ENCODE peak calls at places on chromosomes 2 and 18, in seven cellular contexts. R is endothelial cell of umbilical vein, T is GM23338, C is Panc1, D is HCT116, E is upper lobe of left lung, H is HepG2. J is an unnamed sample. For H3K4me1, the result is how much of the 10 kb centered on the place peaks cover.

GRCh38 chr2:10926191-10926830 is 14.6 kb downstream of the KCNF1 start:
- DNase-seq in R (no peak), T (no peak), H (no peak), D (no peak), C (no peak), E (no peak), J (no peak)

GRCh38 chr2:133506962-133507361 is 61.3 kb downstream of the NCKAP5 start:
- DNase-seq in R (no peak), C (no peak), T (no peak), E (no peak), D (no peak), H (no peak), J (no peak)

GRCh38 chr18:13366977-13367892 is 148.7 kb downstream of the LDLRAD4 start:
- DNase-seq in H (no peak), T (no peak), E (peak), D (no peak), R (no peak), C (no peak), J (no peak)

GRCh38 chr18:61669320-61669719 is 223.5 kb downstream of the RNF152 start:
- DNase-seq in R (no peak), E (no peak), H (no peak), T (no peak), D (no peak), C (no peak), J (no peak)

GRCh38 chr2:208031608-208032019 is 6.3 kb upstream of the PLEKHM3 start:
- DNase-seq in C (no peak), H (peak), E (no peak), D (no peak), R (no peak), T (no peak), J (no peak)

GRCh38 chr2:20130821-20131645 is 79.6 kb upstream of the LAPTM4A start:
- DNase-seq in D (no peak), R (no peak), E (no peak), T (no peak), H (no peak), C (no peak), J (no peak)

GRCh38 chr18:79528296-79528695 is 132.6 kb downstream of the NFATC1 start:
- DNase-seq in D (no peak), E (no peak), H (no peak), T (no peak), C (no peak), R (no peak), J (no peak)

GRCh38 chr2:218985325-218986091 is 524 bp upstream of the FEV start:
- DNase-seq in D (no peak), T (peak), H (no peak), E (no peak), R (no peak), C (no peak), J (no peak)

GRCh38 chr2:120788349-120788700 is 52.7 kb downstream of the GLI2 start:
- DNase-seq in C (no peak), R (no peak), E (no peak), H (no peak), T (no peak), D (no peak), J (no peak)

GRCh38 chr2:228819701-228820100 is 451.4 kb downstream of the PID1 start:
- DNase-seq in T (no peak), E (no peak), D (no peak), C (no peak), R (no peak), H (no peak), J (no peak)

GRCh38 chr2:38423763-38424162 is 46.7 kb upstream of the ATL2 start:
- DNase-seq in E (no peak), D (no peak), T (no peak), R (no peak), C (no peak), H (no peak), J (no peak)

GRCh38 chr2:108776475-108776874 is 10.1 kb upstream of the CCDC138 start:
- DNase-seq in T (no peak), C (no peak), E (no peak), D (no peak), H (no peak), R (no peak), J (no peak)

GRCh38 chr2:211157856-211158463 is 601.6 kb downstream of the CPS1 start:
- DNase-seq in C (peak), E (no peak), T (peak), H (peak), R (peak), D (peak), J (peak)

GRCh38 chr2:69694894-69695849 is 46.8 kb upstream of the ANXA4 start:
- DNase-seq in D (no peak), C (peak), H (peak), E (no peak), T (no peak), R (no peak), J (no peak)

GRCh38 chr2:28567076-28567471 is 71.2 kb downstream of the PLB1 start:
- DNase-seq in C (no peak), E (peak), H (no peak), T (peak), D (no peak), R (no peak), J (no peak)

GRCh38 chr2:71784734-71785549 is 331.6 kb downstream of the DYSF start:
- DNase-seq in D (peak), T (no peak), E (no peak), H (peak), C (peak), R (no peak), J (no peak)

GRCh38 chr2:104664672-104665071 is 189.2 kb upstream of the POU3F3 start:
- DNase-seq in H (no peak), R (no peak), T (no peak), C (no peak), D (no peak), E (no peak), J (no peak)

GRCh38 chr18:40670991-40671390 is 1284.0 kb upstream of the PIK3C3 start:
- DNase-seq in E (no peak), R (no peak), D (no peak), H (no peak), C (no peak), T (no peak), J (no peak)

GRCh38 chr2:147709655-147710054 is 135.2 kb upstream of the ACVR2A start:
- DNase-seq in T (peak), H (no peak), C (no peak), D (no peak), E (no peak), R (no peak), J (no peak)

GRCh38 chr2:147713349-147713748 is 131.5 kb upstream of the ACVR2A start:
- DNase-seq in C (no peak), T (no peak), H (no peak), R (no peak), E (no peak), D (no peak), J (no peak)

GRCh38 chr2:147714582-147714981 is 130.2 kb upstream of the ACVR2A start:
- DNase-seq in T (no peak), E (no peak), C (no peak), H (no peak), D (no peak), R (no peak), J (no peak)

GRCh38 chr2:147711031-147711430 is 133.8 kb upstream of the ACVR2A start:
- DNase-seq in D (no peak), C (no peak), E (no peak), T (no peak), R (no peak), H (no peak), J (no peak)

DNA sequence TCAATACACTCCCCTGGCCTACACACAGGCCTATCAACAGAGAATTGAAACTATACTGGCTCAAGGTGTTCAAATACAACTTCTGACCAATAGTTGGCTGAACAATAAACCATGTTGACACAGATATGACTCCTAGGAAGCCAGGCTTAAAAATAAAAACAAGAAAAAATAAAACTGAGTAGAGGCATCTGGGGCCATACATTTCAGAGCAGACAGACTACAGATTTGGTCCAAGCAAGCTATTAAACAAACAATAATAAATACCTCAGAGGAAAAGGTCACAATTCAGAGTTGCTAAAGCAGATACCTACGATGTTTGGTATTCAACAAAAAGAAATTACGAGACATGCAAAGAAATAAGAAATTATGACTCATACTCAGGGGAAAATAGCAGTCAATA is 132.8 kb upstream of the ACVR2A start:
- DNase-seq in R (no peak), D (no peak), C (no peak), H (no peak), T (no peak), E (no peak), J (no peak)
- H3K4me3 ChIP-seq in R (no peak), D (no peak), C (no peak), H (no peak), T (no peak), E (no peak), J (no peak)

DNA sequence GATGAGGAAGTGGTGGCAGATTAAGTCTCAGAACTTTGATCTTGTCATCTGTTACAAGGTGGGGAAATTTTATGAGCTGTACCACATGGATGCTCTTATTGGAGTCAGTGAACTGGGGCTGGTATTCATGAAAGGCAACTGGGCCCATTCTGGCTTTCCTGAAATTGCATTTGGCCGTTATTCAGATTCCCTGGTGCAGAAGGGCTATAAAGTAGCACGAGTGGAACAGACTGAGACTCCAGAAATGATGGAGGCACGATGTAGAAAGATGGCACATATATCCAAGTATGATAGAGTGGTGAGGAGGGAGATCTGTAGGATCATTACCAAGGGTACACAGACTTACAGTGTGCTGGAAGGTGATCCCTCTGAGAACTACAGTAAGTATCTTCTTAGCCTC is 16.3 kb downstream of the MSH6 start:
- DNase-seq in C (no peak), E (no peak), H (no peak), D (no peak), T (no peak), R (no peak), J (no peak)
- TF ChIP-seq POLR2AphosphoS5 in C (no peak), E (no peak), H (no peak), D (no peak), T (no peak), R (no peak), J (no peak)

GRCh38 chr18:58861853-58862252 is 2.8 kb upstream of the ZNF532 start:
- DNase-seq in D (no peak), E (no peak), C (no peak), T (peak), H (no peak), R (no peak), J (no peak)

GRCh38 chr18:58862404-58862803 is 2.3 kb upstream of the ZNF532 start:
- DNase-seq in T (no peak), R (no peak), D (no peak), C (no peak), H (no peak), E (no peak), J (no peak)

GRCh38 chr18:58859935-58860334 is 4.7 kb upstream of the ZNF532 start:
- DNase-seq in T (peak), R (no peak), E (no peak), D (no peak), C (no peak), H (no peak), J (no peak)

GRCh38 chr18:58860747-58861224 is 3.9 kb upstream of the ZNF532 start:
- DNase-seq in R (peak), E (no peak), H (no peak), C (no peak), D (no peak), T (no peak), J (no peak)

DNA sequence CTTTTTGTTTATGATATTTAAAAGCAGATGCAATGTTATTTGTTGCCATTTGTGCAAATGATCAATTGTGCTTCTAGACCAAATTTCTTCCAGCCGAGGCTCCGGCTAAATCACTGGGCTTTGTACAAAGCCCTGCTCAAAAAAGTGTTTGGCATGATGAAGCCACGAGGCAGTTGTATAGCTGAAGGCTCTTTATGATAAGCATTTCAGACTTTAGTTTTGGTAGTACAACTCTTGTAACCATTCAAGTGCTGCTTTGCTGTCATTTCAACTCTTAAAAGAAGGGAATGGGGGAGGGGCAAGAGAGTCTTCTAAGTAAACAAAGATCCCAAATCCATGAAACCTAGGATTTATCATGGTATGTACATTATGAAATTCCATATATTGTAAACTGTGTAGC is 3.3 kb upstream of the ZNF532 start:
- DNase-seq in T (peak), C (no peak), H (no peak), R (no peak), D (no peak), E (no peak), J (no peak)
- H3K4me1 ChIP-seq in T (under half), C (half or more), H (under half), R (under half), D (under half), E (under half), J (under half)

DNA sequence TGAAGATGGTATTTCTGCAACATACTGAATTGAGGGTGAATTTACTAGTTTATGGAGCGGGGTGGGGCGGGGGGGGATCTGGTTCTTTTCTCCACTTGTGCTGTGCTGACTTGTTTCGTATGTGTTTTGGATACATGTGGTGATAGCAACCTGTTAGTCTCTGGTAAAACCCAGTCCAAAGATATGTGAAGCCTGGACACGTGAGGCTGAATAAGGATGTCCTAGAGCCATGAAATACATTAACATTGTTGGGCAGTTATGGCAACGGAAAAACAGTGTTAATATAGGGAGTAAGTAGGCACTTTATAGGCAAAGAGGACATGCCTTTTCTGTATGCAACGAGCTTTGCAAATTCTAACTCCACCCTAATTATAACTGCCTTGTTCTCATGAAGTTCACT is 42.0 kb upstream of the NEMP2 start:
- DNase-seq in E (no peak), C (no peak), H (no peak), T (no peak), R (no peak), D (no peak), J (no peak)
- H3K4me3 ChIP-seq in E (no peak), C (no peak), H (no peak), T (no peak), R (no peak), D (no peak), J (no peak)

GRCh38 chr18:49645836-49646235 is 84.0 kb downstream of the LIPG start:
- DNase-seq in H (no peak), C (no peak), T (peak), E (no peak), R (no peak), D (no peak), J (peak)
- TF ChIP-seq POLR2AphosphoS5 in H (no peak), C (no peak), T (no peak), E (peak), R (no peak), D (no peak), J (peak)

DNA sequence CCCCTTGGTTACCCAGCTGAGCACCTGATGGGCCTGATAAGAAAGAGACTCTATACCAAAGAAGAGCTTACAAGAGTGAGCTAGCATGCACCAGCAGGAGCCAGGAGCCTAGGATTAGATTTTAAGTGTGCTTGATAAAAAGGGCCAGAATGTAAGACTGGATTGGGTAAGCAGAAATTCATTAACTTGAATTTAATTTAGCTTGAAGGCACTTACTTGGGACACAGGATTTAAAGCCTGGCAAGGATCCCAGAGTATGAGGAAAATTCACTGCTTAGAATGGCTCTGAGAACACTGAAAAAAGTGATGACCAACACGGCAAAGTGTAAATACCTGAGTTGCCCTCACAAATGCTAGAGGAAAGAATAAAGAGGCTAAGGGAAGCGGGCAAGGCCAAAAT is 91.3 kb upstream of the RBBP8 start:
- DNase-seq in T (no peak), D (no peak), H (no peak), E (no peak), R (no peak), C (no peak), J (no peak)
- H3K4me1 ChIP-seq in T (under half), D (under half), H (under half), E (under half), R (under half), C (under half), J (under half)

GRCh38 chr2:239360008-239360407 is 40.8 kb downstream of the HDAC4 start:
- DNase-seq in E (no peak), D (no peak), H (no peak), T (no peak), R (no peak), C (no peak), J (no peak)

GRCh38 chr2:239355724-239356123 is 45.1 kb downstream of the HDAC4 start:
- DNase-seq in R (no peak), H (no peak), D (no peak), C (no peak), T (no peak), E (no peak), J (no peak)

GRCh38 chr2:239360421-239361310 is 40.2 kb downstream of the HDAC4 start:
- DNase-seq in C (no peak), R (no peak), T (no peak), H (no peak), D (no peak), E (no peak), J (no peak)

GRCh38 chr2:239359194-239359912 is 41.5 kb downstream of the HDAC4 start:
- DNase-seq in H (no peak), D (no peak), E (no peak), T (no peak), C (no peak), R (no peak), J (no peak)

DNA sequence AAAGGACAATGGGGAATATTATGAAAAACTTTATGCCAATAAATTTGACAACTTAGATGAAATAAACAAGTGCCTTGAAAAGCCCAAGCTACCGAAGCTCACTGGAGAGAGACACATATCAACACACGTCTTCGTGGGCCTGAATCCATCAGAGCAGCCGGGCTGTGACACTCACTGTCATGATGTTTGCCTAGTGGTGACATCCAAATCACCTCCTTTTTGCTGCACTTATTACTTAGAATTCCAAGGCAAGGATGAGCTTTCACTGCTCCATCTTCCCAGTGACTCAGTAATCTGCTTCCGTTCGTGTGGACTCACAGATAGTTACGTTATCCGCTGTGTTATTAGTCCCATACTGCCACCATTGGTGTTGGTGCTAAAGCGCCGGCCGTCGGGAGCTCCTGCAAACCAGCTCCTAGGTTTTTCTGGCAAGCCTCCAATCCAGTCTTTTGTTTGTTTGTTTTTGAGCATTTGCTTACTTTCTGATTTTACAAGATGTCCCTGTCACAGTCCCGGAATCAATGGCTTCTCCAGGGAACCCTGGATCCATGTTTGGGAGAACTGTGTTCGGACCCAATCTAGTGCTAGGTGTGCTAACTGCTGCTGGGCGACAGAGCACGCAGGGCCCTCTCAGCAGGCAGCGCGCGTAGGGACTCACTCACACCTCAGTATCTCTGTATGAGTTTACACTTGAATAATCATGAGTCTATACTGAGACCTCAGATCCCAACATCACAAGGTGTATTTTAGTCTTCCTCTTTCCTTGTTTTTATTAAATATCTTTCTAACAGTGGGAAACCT is 42.7 kb downstream of the HDAC4 start:
- DNase-seq in H (no peak), R (no peak), C (no peak), T (no peak), E (no peak), D (no peak), J (no peak)
- H3K4me3 ChIP-seq in H (no peak), R (no peak), C (no peak), T (no peak), E (no peak), D (no peak), J (no peak)

GRCh38 chr2:6771539-6772365 is 94.0 kb downstream of the CMPK2 start:
- DNase-seq in C (no peak), T (peak), D (no peak), E (no peak), R (no peak), H (no peak), J (no peak)

GRCh38 chr2:6776125-6776524 is 89.6 kb downstream of the CMPK2 start:
- DNase-seq in H (no peak), T (no peak), D (no peak), E (no peak), R (no peak), C (no peak), J (no peak)

GRCh38 chr2:6772366-6772710 is 93.4 kb downstream of the CMPK2 start:
- DNase-seq in E (no peak), D (no peak), H (no peak), T (peak), C (no peak), R (no peak), J (no peak)

GRCh38 chr2:6773694-6774044 is 92.0 kb downstream of the CMPK2 start:
- DNase-seq in C (no peak), T (no peak), R (no peak), D (no peak), H (no peak), E (no peak), J (no peak)

GRCh38 chr2:6773007-6773693 is 92.6 kb downstream of the CMPK2 start:
- DNase-seq in T (peak), R (peak), C (peak), E (peak), H (peak), D (peak), J (peak)
- TF ChIP-seq POLR2AphosphoS5 in T (no peak), R (no peak), C (no peak), E (no peak), H (no peak), D (no peak), J (no peak)

DNA sequence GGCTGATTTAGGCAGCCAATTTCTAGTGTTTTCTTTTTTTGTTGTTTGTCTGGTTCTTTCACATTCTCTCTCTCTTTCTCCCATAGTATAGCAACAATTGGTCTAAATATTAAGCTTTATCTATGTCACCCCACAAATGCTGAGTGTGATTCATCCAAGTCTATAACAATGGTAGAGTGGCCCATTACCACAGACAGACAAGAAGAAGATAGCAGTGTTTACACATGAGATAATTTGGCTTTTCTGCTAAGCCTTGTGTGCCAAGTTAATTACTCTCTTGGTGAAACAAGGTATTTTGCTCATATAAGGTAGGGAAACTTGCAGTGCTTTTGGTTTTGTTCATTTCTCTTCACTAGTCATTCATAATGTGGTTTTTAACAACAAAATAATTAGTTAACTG is 166.5 kb downstream of the SLC8A1 start:
- DNase-seq in T (no peak), H (no peak), R (no peak), E (no peak), D (no peak), C (no peak), J (no peak)
- H3K4me1 ChIP-seq in T (under half), H (under half), R (under half), E (under half), D (under half), C (under half), J (under half)